ENCODE peak calls at places on chromosomes 5 and 9, in nine cellular contexts. One of them, this sample, is unnamed.

GRCh38 chr5:140298183-140298601 is 4.7 kb downstream of the PFDN1 start:
- DNase-seq in fibroblast of lung: peak; percentile 16
- DNase-seq in PC-9: no peak
- DNase-seq in PC-3: peak; percentile 59
- DNase-seq in astrocyte: peak; percentile 94
- DNase-seq in keratinocyte: no peak
- DNase-seq in HCT116: no peak
- DNase-seq in GM23248: peak; percentile 74
- DNase-seq in neural progenitor cell: no peak
- DNase-seq in this sample: no peak

GRCh38 chr5:131810510-131811249 is 13.9 kb upstream of the FNIP1 start:
- DNase-seq in neural progenitor cell: peak; percentile 39
- DNase-seq in PC-9: no peak
- DNase-seq in fibroblast of lung: peak; percentile 34
- DNase-seq in GM23248: peak; percentile 18
- DNase-seq in PC-3: peak; percentile 27
- DNase-seq in keratinocyte: no peak
- DNase-seq in astrocyte: no peak
- DNase-seq in HCT116: peak; percentile 29
- DNase-seq in this sample: no peak

GRCh38 chr9:3809724-3810123 is 283.9 kb upstream of the RFX3 start:
- DNase-seq in astrocyte: no peak
- DNase-seq in PC-3: peak; percentile 79
- DNase-seq in HCT116: peak; percentile 22
- DNase-seq in fibroblast of lung: no peak
- DNase-seq in PC-9: no peak
- DNase-seq in keratinocyte: peak; percentile 88
- DNase-seq in neural progenitor cell: no peak
- DNase-seq in GM23248: peak; percentile 66
- DNase-seq in this sample: no peak

GRCh38 chr5:148374693-148375360 is 8.9 kb upstream of the FBXO38 start:
- DNase-seq in neural progenitor cell: peak; percentile 76
- DNase-seq in PC-9: peak; percentile 36
- DNase-seq in fibroblast of lung: peak; percentile 79
- DNase-seq in GM23248: peak; percentile 74
- DNase-seq in PC-3: peak; percentile 85
- DNase-seq in HCT116: peak; percentile 45
- DNase-seq in astrocyte: peak; percentile 26
- DNase-seq in keratinocyte: peak; percentile 44
- DNase-seq in this sample: peak; percentile 29

GRCh38 chr5:38541174-38541724 is 15.2 kb downstream of the LIFR start:
- DNase-seq in PC-9: no peak
- DNase-seq in GM23248: no peak
- DNase-seq in neural progenitor cell: no peak
- DNase-seq in fibroblast of lung: no peak
- DNase-seq in astrocyte: peak; percentile 52
- DNase-seq in PC-3: peak; percentile 55
- DNase-seq in HCT116: no peak
- DNase-seq in keratinocyte: no peak
- DNase-seq in this sample: no peak

GRCh38 chr9:127835930-127836586 is 18.4 kb downstream of the ENG start:
- DNase-seq in keratinocyte: no peak
- DNase-seq in astrocyte: peak; percentile 68
- DNase-seq in HCT116: no peak
- DNase-seq in neural progenitor cell: no peak
- DNase-seq in PC-9: no peak
- DNase-seq in PC-3: no peak
- DNase-seq in GM23248: peak; percentile 93
- DNase-seq in fibroblast of lung: peak; percentile 62
- DNase-seq in this sample: no peak

GRCh38 chr5:151155777-151156731 is 1.5 kb downstream of the ANXA6 start:
- DNase-seq in astrocyte: peak; percentile 54
- DNase-seq in fibroblast of lung: peak; percentile 67
- DNase-seq in neural progenitor cell: peak; percentile 24
- DNase-seq in GM23248: peak; percentile 75
- DNase-seq in HCT116: no peak
- DNase-seq in keratinocyte: no peak
- DNase-seq in PC-9: no peak
- DNase-seq in PC-3: no peak
- DNase-seq in this sample: no peak

GRCh38 chr9:37972346-37972745 is 68.4 kb upstream of the SLC25A51 start:
- DNase-seq in HCT116: no peak
- DNase-seq in PC-9: no peak
- DNase-seq in PC-3: no peak
- DNase-seq in GM23248: peak; percentile 27
- DNase-seq in keratinocyte: no peak
- DNase-seq in astrocyte: no peak
- DNase-seq in fibroblast of lung: peak; percentile 42
- DNase-seq in neural progenitor cell: peak; percentile 29
- DNase-seq in this sample: no peak

GRCh38 chr5:177320879-177321278 is 9.2 kb upstream of the MXD3 start:
- DNase-seq in PC-3: no peak
- DNase-seq in keratinocyte: no peak
- DNase-seq in astrocyte: no peak
- DNase-seq in HCT116: no peak
- DNase-seq in fibroblast of lung: no peak
- DNase-seq in GM23248: no peak
- DNase-seq in neural progenitor cell: no peak
- DNase-seq in PC-9: no peak
- DNase-seq in this sample: no peak

GRCh38 chr5:132109494-132110053 is 36.0 kb downstream of the CSF2 start:
- DNase-seq in keratinocyte: no peak
- DNase-seq in PC-3: no peak
- DNase-seq in fibroblast of lung: no peak
- DNase-seq in GM23248: no peak
- DNase-seq in neural progenitor cell: no peak
- DNase-seq in HCT116: no peak
- DNase-seq in PC-9: no peak
- DNase-seq in astrocyte: no peak
- DNase-seq in this sample: no peak

DNA sequence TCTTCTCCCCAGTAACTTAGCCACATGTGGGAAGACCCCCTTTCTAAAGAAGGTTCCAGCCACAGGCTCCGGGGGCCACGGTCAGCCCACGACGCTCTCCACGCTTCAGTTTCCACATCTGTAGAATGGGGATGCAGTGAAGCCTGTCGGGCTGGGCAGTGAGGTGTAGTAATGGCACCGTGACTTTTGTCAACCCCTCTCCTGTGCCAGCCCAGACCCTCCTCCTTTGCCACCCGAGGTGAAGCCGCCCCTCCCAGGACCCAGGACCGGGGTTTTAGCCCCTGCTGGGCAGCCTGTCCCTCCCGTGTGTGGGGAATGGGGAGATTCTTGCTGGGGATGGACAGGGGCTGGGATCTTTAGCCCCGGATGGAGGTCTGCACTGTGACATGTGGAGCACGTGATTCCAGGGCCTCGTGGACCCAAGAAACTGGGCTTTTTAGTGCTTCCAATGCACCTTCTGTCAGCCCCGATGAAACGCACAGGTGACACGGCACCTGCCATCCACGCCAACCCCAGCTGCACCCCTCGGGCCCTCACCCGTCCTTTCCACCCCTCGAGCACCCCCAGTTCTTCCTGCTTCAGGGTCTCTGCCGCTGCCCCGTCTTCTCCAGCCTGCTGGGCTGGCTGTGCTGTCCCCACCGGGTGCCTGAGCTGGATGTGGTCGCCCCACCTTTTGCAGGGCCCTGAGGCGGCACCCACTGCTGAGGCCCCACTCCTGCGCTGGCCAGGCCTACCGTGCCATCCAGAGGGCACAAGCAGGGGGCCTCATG is 13.4 kb upstream of the RNU6ATAC start:
- DNase-seq in keratinocyte: no peak
- DNase-seq in HCT116: no peak
- DNase-seq in fibroblast of lung: no peak
- DNase-seq in astrocyte: no peak
- DNase-seq in PC-9: no peak
- DNase-seq in GM23248: no peak
- DNase-seq in neural progenitor cell: no peak
- DNase-seq in PC-3: no peak
- DNase-seq in this sample: no peak
- TF ChIP-seq EZH2 in keratinocyte: no peak
- TF ChIP-seq EZH2 in HCT116: no peak
- TF ChIP-seq EZH2 in fibroblast of lung: no peak
- TF ChIP-seq EZH2 in astrocyte: no peak
- TF ChIP-seq EZH2 in PC-9: no peak
- TF ChIP-seq EZH2 in GM23248: no peak
- TF ChIP-seq EZH2 in neural progenitor cell: no peak
- TF ChIP-seq EZH2 in PC-3: no peak
- TF ChIP-seq EZH2 in this sample: no peak

GRCh38 chr5:76954383-76954763 is 1.5 kb downstream of the CRHBP start:
- DNase-seq in fibroblast of lung: no peak
- DNase-seq in GM23248: no peak
- DNase-seq in neural progenitor cell: peak; percentile 16
- DNase-seq in astrocyte: no peak
- DNase-seq in PC-3: no peak
- DNase-seq in PC-9: no peak
- DNase-seq in HCT116: no peak
- DNase-seq in keratinocyte: no peak
- DNase-seq in this sample: no peak
- TF ChIP-seq EZH2 in fibroblast of lung: no peak
- TF ChIP-seq EZH2 in GM23248: no peak
- TF ChIP-seq EZH2 in neural progenitor cell: peak; percentile 2
- TF ChIP-seq EZH2 in astrocyte: no peak
- TF ChIP-seq EZH2 in PC-3: no peak
- TF ChIP-seq EZH2 in PC-9: no peak
- TF ChIP-seq EZH2 in HCT116: no peak
- TF ChIP-seq EZH2 in keratinocyte: peak; percentile 19
- TF ChIP-seq EZH2 in this sample: peak; percentile 60

GRCh38 chr5:95733100-95733499 is 2.0 kb downstream of the RHOBTB3 start:
- DNase-seq in astrocyte: no peak
- DNase-seq in PC-9: no peak
- DNase-seq in neural progenitor cell: no peak
- DNase-seq in keratinocyte: no peak
- DNase-seq in PC-3: no peak
- DNase-seq in HCT116: no peak
- DNase-seq in fibroblast of lung: no peak
- DNase-seq in GM23248: peak; percentile 46
- DNase-seq in this sample: no peak

GRCh38 chr5:95731571-95732554 is 727 bp downstream of the RHOBTB3 start:
- DNase-seq in GM23248: peak; percentile 69
- DNase-seq in astrocyte: peak; percentile 37
- DNase-seq in keratinocyte: no peak
- DNase-seq in fibroblast of lung: peak; percentile 64
- DNase-seq in PC-9: peak; percentile 33
- DNase-seq in HCT116: no peak
- DNase-seq in neural progenitor cell: peak; percentile 61
- DNase-seq in PC-3: peak; percentile 18
- DNase-seq in this sample: peak; percentile 80

GRCh38 chr5:95729115-95730010 is 1.8 kb upstream of the RHOBTB3 start:
- DNase-seq in astrocyte: no peak
- DNase-seq in fibroblast of lung: no peak
- DNase-seq in PC-9: no peak
- DNase-seq in PC-3: no peak
- DNase-seq in GM23248: peak; percentile 19
- DNase-seq in HCT116: no peak
- DNase-seq in neural progenitor cell: no peak
- DNase-seq in keratinocyte: no peak
- DNase-seq in this sample: no peak

GRCh38 chr5:95730011-95730700 is 980 bp upstream of the RHOBTB3 start:
- DNase-seq in keratinocyte: no peak
- DNase-seq in fibroblast of lung: no peak
- DNase-seq in astrocyte: no peak
- DNase-seq in PC-9: no peak
- DNase-seq in HCT116: no peak
- DNase-seq in PC-3: no peak
- DNase-seq in neural progenitor cell: no peak
- DNase-seq in GM23248: peak; percentile 43
- DNase-seq in this sample: no peak

DNA sequence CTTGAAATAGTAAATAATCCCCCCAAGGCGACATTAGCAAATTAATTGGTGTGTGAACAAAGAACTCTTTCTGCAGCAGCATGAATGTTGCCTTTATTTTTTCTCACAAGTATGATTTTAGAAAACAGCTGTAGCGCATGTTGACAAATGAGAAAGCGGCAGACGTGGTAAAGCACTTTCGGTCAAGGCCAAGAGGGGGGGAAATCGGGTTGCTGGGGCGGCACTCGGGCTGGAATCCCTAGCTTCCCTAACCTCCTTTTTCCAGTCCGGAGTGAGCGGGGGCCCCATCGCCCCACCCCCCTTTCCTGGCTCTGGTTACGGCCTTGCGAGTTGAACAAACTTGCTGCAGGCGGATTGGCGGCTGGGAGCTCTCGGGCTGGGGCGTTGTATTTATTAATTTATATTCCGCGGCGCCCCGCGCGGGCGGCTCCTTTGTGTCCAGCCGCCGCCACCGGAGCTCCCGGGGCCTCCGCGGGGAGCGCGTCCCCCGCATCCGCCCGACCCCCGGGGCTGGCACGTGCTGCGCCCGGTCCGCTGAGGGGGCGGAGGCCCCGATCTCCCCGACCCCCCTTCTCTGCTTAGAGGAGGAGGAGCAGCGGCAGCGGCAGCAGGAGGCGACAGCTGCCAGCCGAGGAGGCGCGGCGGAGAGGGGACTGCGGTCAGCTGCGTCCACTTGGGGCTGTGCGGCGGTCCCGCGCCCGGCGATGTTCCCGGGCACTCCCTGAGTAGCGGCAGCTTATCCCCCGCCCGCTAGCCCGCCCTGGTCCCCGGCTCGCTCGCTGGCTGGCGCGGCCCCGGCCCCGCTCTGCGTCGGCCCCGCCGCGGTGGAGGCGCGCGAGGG is at the start of gene RHOBTB3:
- DNase-seq in keratinocyte: no peak
- DNase-seq in neural progenitor cell: peak; percentile 89
- DNase-seq in GM23248: peak; percentile 92
- DNase-seq in fibroblast of lung: peak; percentile 95
- DNase-seq in PC-3: peak; percentile 76
- DNase-seq in PC-9: peak; percentile 89
- DNase-seq in HCT116: peak; percentile 63
- DNase-seq in astrocyte: peak; percentile 90
- DNase-seq in this sample: peak; percentile 84
- TF ChIP-seq EZH2 in keratinocyte: no peak
- TF ChIP-seq EZH2 in neural progenitor cell: peak; percentile 58
- TF ChIP-seq EZH2 in GM23248: no peak
- TF ChIP-seq EZH2 in fibroblast of lung: no peak
- TF ChIP-seq EZH2 in PC-3: no peak
- TF ChIP-seq EZH2 in PC-9: no peak
- TF ChIP-seq EZH2 in HCT116: no peak
- TF ChIP-seq EZH2 in astrocyte: no peak
- TF ChIP-seq EZH2 in this sample: no peak

DNA sequence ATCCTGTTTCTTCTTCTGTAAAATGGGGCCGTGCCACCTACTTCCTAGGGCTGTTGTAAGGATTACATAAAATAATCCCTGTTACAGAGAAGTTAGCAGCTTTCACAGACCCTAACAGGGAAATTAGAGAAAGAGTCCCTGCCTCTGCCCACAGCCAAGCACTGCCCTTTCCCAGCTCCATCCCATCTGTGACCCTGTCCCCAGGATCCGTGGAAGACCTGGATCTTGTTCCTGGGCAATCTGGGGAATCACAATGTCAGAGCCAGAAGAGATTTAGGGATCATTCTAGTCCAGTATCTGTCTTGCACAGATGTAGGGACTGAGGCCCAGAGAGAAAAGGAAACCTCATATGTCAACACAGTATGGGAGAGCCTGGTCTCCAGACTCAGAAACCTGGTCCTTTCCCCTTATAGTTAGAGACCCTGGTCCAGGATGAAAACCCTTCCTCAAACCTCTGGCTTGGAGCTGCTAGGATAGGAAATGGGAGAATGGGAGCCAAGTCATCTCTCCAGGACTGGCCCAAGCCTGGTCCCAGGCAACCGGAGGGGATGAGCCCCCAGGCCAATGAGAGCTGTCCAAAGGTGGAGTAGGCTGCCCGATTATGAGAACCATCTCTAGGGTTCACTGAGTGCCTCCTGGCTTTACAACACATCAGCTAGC is 12.5 kb downstream of the LHX6 start:
- DNase-seq in PC-9: no peak
- DNase-seq in keratinocyte: no peak
- DNase-seq in PC-3: no peak
- DNase-seq in HCT116: no peak
- DNase-seq in neural progenitor cell: no peak
- DNase-seq in fibroblast of lung: no peak
- DNase-seq in GM23248: no peak
- DNase-seq in astrocyte: no peak
- DNase-seq in this sample: no peak
- TF ChIP-seq EZH2 in PC-9: no peak
- TF ChIP-seq EZH2 in keratinocyte: no peak
- TF ChIP-seq EZH2 in PC-3: no peak
- TF ChIP-seq EZH2 in HCT116: no peak
- TF ChIP-seq EZH2 in neural progenitor cell: no peak
- TF ChIP-seq EZH2 in fibroblast of lung: peak; percentile 63
- TF ChIP-seq EZH2 in GM23248: no peak
- TF ChIP-seq EZH2 in astrocyte: no peak
- TF ChIP-seq EZH2 in this sample: peak; percentile 23